ENCODE peak calls at places on chromosomes 7 and 10, in six cellular contexts. One of them, this sample, is unnamed.
A peak's percentile ranks its signal among the peaks of the same experiment; 100 is the strongest.

GRCh38 chr7:73520673-73521635 is 1.1 kb downstream of the BAZ1B start:
- DNase-seq in cardiac muscle cell: peak; percentile 16
- DNase-seq in dorsolateral prefrontal cortex: no peak
- DNase-seq in endodermal cell: no peak
- DNase-seq in Calu3: no peak
- DNase-seq in BJ: no peak
- DNase-seq in this sample: peak; percentile 14

GRCh38 chr7:115101199-115101598 is 179.3 kb downstream of the MDFIC start:
- DNase-seq in BJ: no peak
- DNase-seq in cardiac muscle cell: no peak
- DNase-seq in dorsolateral prefrontal cortex: no peak
- DNase-seq in Calu3: no peak
- DNase-seq in endodermal cell: no peak
- DNase-seq in this sample: no peak

GRCh38 chr10:119620771-119621384 is 24.1 kb upstream of the TIAL1 start:
- DNase-seq in Calu3: no peak
- DNase-seq in dorsolateral prefrontal cortex: no peak
- DNase-seq in endodermal cell: no peak
- DNase-seq in cardiac muscle cell: no peak
- DNase-seq in BJ: no peak
- DNase-seq in this sample: no peak

GRCh38 chr7:142585425-142585824 is 163.8 kb upstream of the PRSS1 start:
- DNase-seq in BJ: no peak
- DNase-seq in Calu3: no peak
- DNase-seq in cardiac muscle cell: no peak
- DNase-seq in dorsolateral prefrontal cortex: no peak
- DNase-seq in endodermal cell: peak; percentile 61
- DNase-seq in this sample: no peak

GRCh38 chr10:11180228-11180627 is 162.6 kb downstream of the CELF2 start:
- DNase-seq in cardiac muscle cell: no peak
- DNase-seq in BJ: no peak
- DNase-seq in Calu3: no peak
- DNase-seq in endodermal cell: no peak
- DNase-seq in dorsolateral prefrontal cortex: no peak
- DNase-seq in this sample: no peak

GRCh38 chr7:3455826-3456444 is 154.9 kb downstream of the SDK1 start:
- DNase-seq in BJ: no peak
- DNase-seq in endodermal cell: no peak
- DNase-seq in Calu3: no peak
- DNase-seq in cardiac muscle cell: no peak
- DNase-seq in dorsolateral prefrontal cortex: no peak
- DNase-seq in this sample: no peak

GRCh38 chr7:71521506-71521905 is 389.6 kb downstream of the GALNT17 start:
- DNase-seq in BJ: no peak
- DNase-seq in endodermal cell: no peak
- DNase-seq in cardiac muscle cell: no peak
- DNase-seq in dorsolateral prefrontal cortex: no peak
- DNase-seq in Calu3: no peak
- DNase-seq in this sample: no peak

GRCh38 chr7:37440738-37441404 is 7.8 kb downstream of the ELMO1 start:
- DNase-seq in cardiac muscle cell: no peak
- DNase-seq in BJ: no peak
- DNase-seq in dorsolateral prefrontal cortex: no peak
- DNase-seq in Calu3: no peak
- DNase-seq in endodermal cell: no peak
- DNase-seq in this sample: no peak

GRCh38 chr7:94241402-94241925 is 153.2 kb upstream of the COL1A2 start:
- DNase-seq in endodermal cell: no peak
- DNase-seq in BJ: no peak
- DNase-seq in cardiac muscle cell: no peak
- DNase-seq in Calu3: no peak
- DNase-seq in dorsolateral prefrontal cortex: no peak
- DNase-seq in this sample: no peak

GRCh38 chr7:88306590-88307048 is at the start of gene STEAP4:
- DNase-seq in endodermal cell: peak; percentile 84
- DNase-seq in Calu3: peak; percentile 60
- DNase-seq in dorsolateral prefrontal cortex: no peak
- DNase-seq in cardiac muscle cell: peak; percentile 50
- DNase-seq in BJ: no peak
- DNase-seq in this sample: no peak

GRCh38 chr7:80434043-80434442 is 77.8 kb downstream of the GNAT3 start:
- DNase-seq in cardiac muscle cell: no peak
- DNase-seq in endodermal cell: no peak
- DNase-seq in Calu3: no peak
- DNase-seq in BJ: no peak
- DNase-seq in dorsolateral prefrontal cortex: no peak
- DNase-seq in this sample: no peak

GRCh38 chr7:1534330-1535099 is 4.0 kb downstream of the MAFK start:
- DNase-seq in BJ: no peak
- DNase-seq in Calu3: no peak
- DNase-seq in endodermal cell: peak; percentile 51
- DNase-seq in cardiac muscle cell: no peak
- DNase-seq in dorsolateral prefrontal cortex: no peak
- DNase-seq in this sample: no peak

GRCh38 chr7:2986561-2986960 is 57.1 kb downstream of the CARD11 start:
- DNase-seq in Calu3: no peak
- DNase-seq in BJ: no peak
- DNase-seq in dorsolateral prefrontal cortex: no peak
- DNase-seq in cardiac muscle cell: no peak
- DNase-seq in endodermal cell: no peak
- DNase-seq in this sample: no peak

GRCh38 chr7:74092964-74093339 is 9.3 kb downstream of the LIMK1 start:
- DNase-seq in dorsolateral prefrontal cortex: no peak
- DNase-seq in endodermal cell: no peak
- DNase-seq in cardiac muscle cell: no peak
- DNase-seq in Calu3: no peak
- DNase-seq in BJ: no peak
- DNase-seq in this sample: no peak

DNA sequence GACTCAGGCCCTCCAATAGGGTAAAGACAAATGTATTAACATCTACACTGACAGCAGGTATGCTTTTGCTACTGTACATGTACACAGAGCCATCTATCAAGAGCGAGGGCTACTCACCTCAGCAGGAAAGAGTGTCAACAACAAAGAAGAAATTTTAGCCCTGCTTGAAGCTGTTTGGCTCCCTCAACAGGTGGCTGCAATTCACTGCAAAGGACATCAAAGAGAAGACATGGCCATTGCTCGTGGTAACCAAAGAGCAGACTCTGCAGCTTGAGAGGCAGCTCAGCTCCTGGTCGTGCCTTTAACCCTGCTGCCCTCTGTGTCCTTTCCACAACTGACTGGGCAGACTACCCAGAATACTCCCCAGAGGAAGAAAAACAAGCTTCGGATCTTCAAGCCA is 5.1 kb downstream of the AKR1B15 start:
- DNase-seq in BJ: no peak
- DNase-seq in Calu3: no peak
- DNase-seq in dorsolateral prefrontal cortex: no peak
- DNase-seq in cardiac muscle cell: peak; percentile 30
- DNase-seq in endodermal cell: peak; percentile 68
- DNase-seq in this sample: no peak
- TF ChIP-seq CTCF in BJ: peak; percentile 32
- TF ChIP-seq CTCF in Calu3: no peak
- TF ChIP-seq CTCF in dorsolateral prefrontal cortex: no peak
- TF ChIP-seq CTCF in cardiac muscle cell: no peak
- TF ChIP-seq CTCF in endodermal cell: peak; percentile 72
- TF ChIP-seq CTCF in this sample: peak; percentile 29

GRCh38 chr10:75408911-75409885 is 7.6 kb upstream of the ZNF503 start:
- DNase-seq in cardiac muscle cell: peak; percentile 83
- DNase-seq in BJ: no peak
- DNase-seq in endodermal cell: peak; percentile 91
- DNase-seq in Calu3: peak; percentile 89
- DNase-seq in dorsolateral prefrontal cortex: no peak
- DNase-seq in this sample: no peak
- TF ChIP-seq CTCF in cardiac muscle cell: no peak
- TF ChIP-seq CTCF in BJ: no peak
- TF ChIP-seq CTCF in endodermal cell: peak; percentile 36
- TF ChIP-seq CTCF in Calu3: no peak
- TF ChIP-seq CTCF in dorsolateral prefrontal cortex: no peak
- TF ChIP-seq CTCF in this sample: no peak

GRCh38 chr7:158010956-158011698 is 576.5 kb downstream of the PTPRN2 start:
- DNase-seq in endodermal cell: no peak
- DNase-seq in dorsolateral prefrontal cortex: no peak
- DNase-seq in Calu3: no peak
- DNase-seq in BJ: no peak
- DNase-seq in cardiac muscle cell: no peak
- DNase-seq in this sample: no peak
- TF ChIP-seq CTCF in endodermal cell: peak; percentile 48
- TF ChIP-seq CTCF in dorsolateral prefrontal cortex: peak; percentile 9
- TF ChIP-seq CTCF in Calu3: no peak
- TF ChIP-seq CTCF in BJ: no peak
- TF ChIP-seq CTCF in cardiac muscle cell: no peak
- TF ChIP-seq CTCF in this sample: no peak

GRCh38 chr7:36207451-36208291 is 54.6 kb downstream of the EEPD1 start:
- DNase-seq in BJ: peak; percentile 62
- DNase-seq in endodermal cell: peak; percentile 50
- DNase-seq in dorsolateral prefrontal cortex: no peak
- DNase-seq in Calu3: peak; percentile 31
- DNase-seq in cardiac muscle cell: peak; percentile 70
- DNase-seq in this sample: peak; percentile 32
- TF ChIP-seq CTCF in BJ: peak; percentile 19
- TF ChIP-seq CTCF in endodermal cell: peak; percentile 48
- TF ChIP-seq CTCF in dorsolateral prefrontal cortex: no peak
- TF ChIP-seq CTCF in Calu3: no peak
- TF ChIP-seq CTCF in cardiac muscle cell: no peak
- TF ChIP-seq CTCF in this sample: peak; percentile 13

GRCh38 chr7:149071182-149071635 is 19.3 kb downstream of the ZNF786 start:
- DNase-seq in Calu3: no peak
- DNase-seq in endodermal cell: no peak
- DNase-seq in cardiac muscle cell: no peak
- DNase-seq in BJ: no peak
- DNase-seq in dorsolateral prefrontal cortex: no peak
- DNase-seq in this sample: no peak

GRCh38 chr7:149071641-149072437 is 18.7 kb downstream of the ZNF786 start:
- DNase-seq in Calu3: no peak
- DNase-seq in BJ: no peak
- DNase-seq in cardiac muscle cell: peak; percentile 58
- DNase-seq in endodermal cell: peak; percentile 94
- DNase-seq in dorsolateral prefrontal cortex: no peak
- DNase-seq in this sample: no peak

GRCh38 chr7:149070372-149071140 is 20.0 kb downstream of the ZNF786 start:
- DNase-seq in endodermal cell: no peak
- DNase-seq in BJ: no peak
- DNase-seq in dorsolateral prefrontal cortex: no peak
- DNase-seq in cardiac muscle cell: no peak
- DNase-seq in Calu3: no peak
- DNase-seq in this sample: no peak

GRCh38 chr7:149063481-149063880 is 27.0 kb downstream of the ZNF786 start:
- DNase-seq in dorsolateral prefrontal cortex: no peak
- DNase-seq in endodermal cell: no peak
- DNase-seq in Calu3: no peak
- DNase-seq in BJ: no peak
- DNase-seq in cardiac muscle cell: no peak
- DNase-seq in this sample: no peak

DNA sequence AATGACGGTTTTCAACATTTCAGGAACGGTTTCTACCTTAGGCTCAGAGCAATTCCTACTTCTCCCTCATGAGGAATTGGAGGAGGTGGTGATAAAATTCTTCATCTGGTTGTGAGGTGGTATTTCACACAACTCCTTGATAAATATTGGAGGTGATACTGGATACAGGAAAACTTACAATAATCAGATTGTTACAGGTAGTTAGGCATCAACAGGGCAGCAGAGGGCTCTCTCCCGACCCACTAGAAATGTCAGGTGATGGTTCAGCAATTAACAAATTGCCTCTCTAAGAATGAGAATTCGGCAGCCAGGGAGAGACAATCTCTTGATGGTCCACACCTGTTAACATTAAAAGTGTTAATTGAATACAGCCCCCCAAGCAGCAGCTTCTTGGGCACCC is 22.6 kb downstream of the ZNF786 start:
- DNase-seq in BJ: no peak
- DNase-seq in Calu3: peak; percentile 17
- DNase-seq in endodermal cell: no peak
- DNase-seq in dorsolateral prefrontal cortex: no peak
- DNase-seq in cardiac muscle cell: no peak
- DNase-seq in this sample: no peak
- TF ChIP-seq CTCF in BJ: no peak
- TF ChIP-seq CTCF in Calu3: no peak
- TF ChIP-seq CTCF in endodermal cell: peak; percentile 54
- TF ChIP-seq CTCF in dorsolateral prefrontal cortex: no peak
- TF ChIP-seq CTCF in cardiac muscle cell: no peak
- TF ChIP-seq CTCF in this sample: no peak

DNA sequence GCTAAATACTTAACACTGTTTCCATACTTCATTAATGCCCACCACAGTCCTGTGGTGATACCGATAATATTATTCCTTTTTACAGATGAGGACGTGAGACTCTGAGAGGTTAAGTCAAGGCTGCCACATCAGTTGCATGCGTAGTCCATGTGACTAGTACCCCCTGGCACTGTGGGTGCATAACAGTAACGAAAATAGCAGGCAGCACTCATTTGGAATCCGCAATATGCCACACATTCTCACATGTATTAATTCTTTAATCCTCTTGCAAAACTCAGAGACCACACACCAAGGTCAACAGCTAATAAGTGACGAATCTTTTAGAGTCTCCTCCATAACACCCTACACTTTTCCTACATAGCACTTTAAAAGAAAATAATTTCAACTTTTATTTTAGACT is 99.5 kb upstream of the HABP2 start:
- DNase-seq in dorsolateral prefrontal cortex: no peak
- DNase-seq in BJ: no peak
- DNase-seq in Calu3: no peak
- DNase-seq in cardiac muscle cell: no peak
- DNase-seq in endodermal cell: no peak
- DNase-seq in this sample: no peak
- TF ChIP-seq CTCF in dorsolateral prefrontal cortex: no peak
- TF ChIP-seq CTCF in BJ: no peak
- TF ChIP-seq CTCF in Calu3: no peak
- TF ChIP-seq CTCF in cardiac muscle cell: no peak
- TF ChIP-seq CTCF in endodermal cell: no peak
- TF ChIP-seq CTCF in this sample: no peak

This sample was measured in AG09309.